ENCODE peak calls at places on chromosomes 13 and 19, in six cellular contexts. U is tibial nerve, X is lower leg skin, N is uterus, L is endodermal cell, Q is adrenal gland. I is an unnamed sample.

GRCh38 chr19:2613507-2614295 is 88.8 kb downstream of the GNG7 start:
- DNase-seq in U (no peak), X (no peak), N (no peak), L (peak; percentile 86), Q (no peak), I (peak; percentile 41)

GRCh38 chr13:32940601-32941000 is 75.6 kb upstream of the KL start:
- DNase-seq in U (no peak), X (no peak), N (no peak), L (no peak), Q (peak; percentile 59), I (no peak)

GRCh38 chr19:13741893-13742292 is 22.4 kb upstream of the MRI1 start:
- DNase-seq in U (no peak), X (no peak), N (no peak), L (no peak), Q (no peak), I (no peak)

GRCh38 chr19:34484328-34484727 is 2.8 kb downstream of the WTIP start:
- DNase-seq in U (no peak), X (no peak), N (no peak), L (no peak), Q (no peak), I (no peak)

GRCh38 chr13:67106502-67107057 is 123.6 kb downstream of the PCDH9 start:
- DNase-seq in U (no peak), X (no peak), N (no peak), L (no peak), Q (no peak), I (no peak)

GRCh38 chr19:42352216-42352892 is 26.9 kb downstream of the MEGF8 start:
- DNase-seq in U (no peak), X (no peak), N (no peak), L (no peak), Q (no peak), I (no peak)

GRCh38 chr13:81539643-81540150 is 1198.8 kb upstream of the SPRY2 start:
- DNase-seq in U (no peak), X (no peak), N (no peak), L (no peak), Q (no peak), I (no peak)

GRCh38 chr13:66933994-66934393 is 296.1 kb downstream of the PCDH9 start:
- DNase-seq in U (no peak), X (no peak), N (no peak), L (no peak), Q (no peak), I (no peak)

GRCh38 chr19:33472696-33473624 is 48.6 kb downstream of the PEPD start:
- DNase-seq in U (no peak), X (no peak), N (peak; percentile 23), L (peak; percentile 40), Q (peak; percentile 60), I (no peak)

GRCh38 chr19:43748205-43748594 is 6.6 kb downstream of the SMG9 start:
- DNase-seq in U (no peak), X (no peak), N (no peak), L (no peak), Q (no peak), I (no peak)

GRCh38 chr13:24196593-24197197 is 36.2 kb downstream of the SPATA13 start:
- DNase-seq in U (no peak), X (no peak), N (no peak), L (no peak), Q (no peak), I (no peak)

GRCh38 chr19:6232567-6232966 is 47.2 kb downstream of the MLLT1 start:
- DNase-seq in U (no peak), X (no peak), N (peak; percentile 48), L (no peak), Q (no peak), I (no peak)

GRCh38 chr19:18966304-18966703 is 25.3 kb upstream of the HOMER3 start:
- DNase-seq in U (no peak), X (no peak), N (no peak), L (no peak), Q (no peak), I (no peak)

GRCh38 chr13:91817250-91817649 is 418.8 kb downstream of the GPC5 start:
- DNase-seq in U (no peak), X (no peak), N (no peak), L (no peak), Q (no peak), I (no peak)

GRCh38 chr13:33260168-33261098 is 25.1 kb downstream of the STARD13 start:
- DNase-seq in U (no peak), X (no peak), N (no peak), L (no peak), Q (no peak), I (no peak)

GRCh38 chr13:74061939-74062595 is 72.1 kb downstream of the KLF12 start:
- DNase-seq in U (no peak), X (no peak), N (peak; percentile 20), L (no peak), Q (peak; percentile 60), I (no peak)

GRCh38 chr19:28905996-28906395 is 307.0 kb downstream of the UQCRFS1 start:
- DNase-seq in U (no peak), X (no peak), N (no peak), L (peak; percentile 12), Q (no peak), I (no peak)

GRCh38 chr13:36531746-36532486 is 99.6 kb downstream of the CCNA1 start:
- DNase-seq in U (no peak), X (no peak), N (no peak), L (no peak), Q (peak; percentile 57), I (no peak)

GRCh38 chr13:110258876-110259631 is 47.9 kb downstream of the COL4A1 start:
- DNase-seq in U (no peak), X (no peak), N (no peak), L (peak; percentile 17), Q (no peak), I (no peak)

GRCh38 chr19:1875646-1876493 is 9.4 kb downstream of the ABHD17A start:
- DNase-seq in U (peak; percentile 85), X (peak; percentile 90), N (peak; percentile 88), L (peak; percentile 97), Q (peak; percentile 96), I (peak; percentile 82)

GRCh38 chr19:30066781-30067759 is 125.0 kb downstream of the URI1 start:
- DNase-seq in U (no peak), X (no peak), N (no peak), L (peak; percentile 36), Q (peak; percentile 30), I (no peak)

GRCh38 chr19:55112781-55113569 is 4.5 kb downstream of the PPP1R12C start:
- DNase-seq in U (no peak), X (no peak), N (peak; percentile 42), L (peak; percentile 70), Q (no peak), I (no peak)

GRCh38 chr13:73335226-73335625 is 276.4 kb downstream of the KLF5 start:
- DNase-seq in U (no peak), X (no peak), N (no peak), L (no peak), Q (no peak), I (no peak)

DNA sequence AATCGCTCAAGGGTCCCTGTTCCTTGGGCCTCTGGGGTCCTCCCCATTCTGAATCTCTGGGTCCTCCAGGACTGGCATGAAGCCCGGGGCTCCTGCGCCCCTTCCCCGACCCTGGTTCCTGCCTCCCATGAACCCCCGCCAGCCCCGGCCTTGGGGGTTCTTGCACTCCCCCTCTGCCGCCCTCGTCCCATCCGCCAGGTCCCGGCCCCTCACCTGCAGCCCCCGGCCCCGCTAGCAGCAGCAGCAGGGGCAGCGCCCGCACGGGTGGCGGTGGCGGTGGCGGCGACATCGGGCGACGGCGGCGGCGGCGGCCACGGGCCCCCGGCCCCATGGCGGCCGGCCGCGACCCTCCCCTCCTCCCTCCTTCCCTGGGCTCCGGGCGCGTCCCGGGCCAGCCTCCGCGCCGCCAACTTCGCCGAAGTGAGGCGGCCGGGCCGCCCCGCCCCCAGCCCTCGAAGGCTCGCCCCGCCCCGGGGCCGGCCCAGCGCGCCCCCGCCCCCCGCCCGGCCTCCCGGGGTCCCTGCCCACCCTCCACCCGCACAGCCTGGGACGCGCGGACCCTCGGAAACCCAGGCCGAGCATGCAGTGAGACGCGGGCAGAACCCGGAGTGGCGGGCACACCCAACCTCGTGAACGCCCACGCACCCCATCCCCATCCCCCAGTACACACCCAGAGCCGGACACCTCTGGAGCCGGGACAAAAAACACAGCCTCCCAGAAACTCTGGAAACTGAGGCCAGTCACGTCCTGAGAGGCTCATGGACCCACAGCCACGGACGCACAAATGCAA is at the start of gene NOTCH3:
- DNase-seq in U (no peak), X (no peak), N (no peak), L (peak; percentile 82), Q (no peak), I (no peak)
- H3K4me3 ChIP-seq in U (peak within 1 kb of the TSS; percentile 37), X (peak within 1 kb of the TSS; percentile 50), N (peak within 1 kb of the TSS; percentile 55), L (peak within 1 kb of the TSS; percentile 88), Q (no peak within 1 kb of the TSS), I (peak within 1 kb of the TSS; percentile 37)

DNA sequence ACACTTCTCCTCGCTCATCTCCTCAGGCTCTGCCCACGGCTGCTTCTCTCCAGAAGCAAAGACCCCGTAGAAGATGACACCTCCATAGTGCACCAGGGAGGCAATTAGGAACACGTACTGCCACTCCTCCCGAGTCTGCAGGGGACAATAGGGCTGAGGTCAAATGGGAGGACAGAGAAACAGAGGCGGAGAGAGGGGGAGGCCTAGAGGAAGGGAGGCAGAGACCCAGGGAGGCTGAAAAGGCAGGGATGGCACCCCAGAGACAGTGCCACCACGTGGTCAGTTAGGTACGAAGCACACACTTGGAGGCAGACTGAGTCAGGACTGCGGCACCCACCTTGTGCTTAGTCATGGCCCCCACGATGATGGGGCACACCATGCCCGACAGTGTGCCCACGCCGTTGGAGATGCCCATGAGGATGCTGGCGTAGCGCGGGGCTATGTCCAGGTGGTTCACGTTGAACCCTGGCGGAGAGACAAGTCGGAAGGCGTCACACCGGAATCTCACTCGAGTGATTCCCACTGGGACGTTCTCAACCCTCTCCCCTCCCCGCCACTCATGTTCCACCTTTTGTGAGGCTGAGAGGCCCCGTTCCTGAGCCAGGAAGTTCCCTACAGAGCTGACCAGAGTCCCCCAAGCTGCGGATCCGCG is 5.6 kb downstream of the GFY start:
- DNase-seq in U (no peak), X (no peak), N (no peak), L (no peak), Q (no peak), I (no peak)
- H3K4me3 ChIP-seq in U (no peak overlapping the region), X (no peak overlapping the region), N (no peak overlapping the region), L (no peak overlapping the region), Q (no peak overlapping the region), I (no peak overlapping the region)

DNA sequence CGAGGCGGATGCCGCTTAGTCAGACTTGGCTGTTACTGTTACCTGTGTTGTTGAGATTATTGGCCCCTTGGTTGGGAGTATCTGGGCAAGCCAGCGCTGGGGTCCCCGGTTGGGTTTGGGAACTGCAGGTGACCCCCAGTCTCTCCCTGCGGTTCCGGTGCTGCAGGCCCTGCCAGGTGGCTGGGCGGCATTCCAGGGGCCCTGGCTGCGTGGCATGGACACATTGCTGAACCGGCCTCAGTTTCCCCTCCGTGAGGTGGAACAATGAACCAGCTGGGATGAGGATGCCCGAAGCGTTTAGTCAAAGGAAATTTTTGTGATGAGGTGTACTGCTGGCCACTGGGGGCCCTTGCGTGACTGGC is 538 bp downstream of the B3GNT3 start:
- DNase-seq in U (no peak), X (no peak), N (no peak), L (no peak), Q (no peak), I (no peak)
- H3K4me3 ChIP-seq in U (peak overlapping the region; percentile 28), X (no peak overlapping the region), N (no peak overlapping the region), L (peak overlapping the region; percentile 66), Q (no peak overlapping the region), I (peak overlapping the region; percentile 48)

DNA sequence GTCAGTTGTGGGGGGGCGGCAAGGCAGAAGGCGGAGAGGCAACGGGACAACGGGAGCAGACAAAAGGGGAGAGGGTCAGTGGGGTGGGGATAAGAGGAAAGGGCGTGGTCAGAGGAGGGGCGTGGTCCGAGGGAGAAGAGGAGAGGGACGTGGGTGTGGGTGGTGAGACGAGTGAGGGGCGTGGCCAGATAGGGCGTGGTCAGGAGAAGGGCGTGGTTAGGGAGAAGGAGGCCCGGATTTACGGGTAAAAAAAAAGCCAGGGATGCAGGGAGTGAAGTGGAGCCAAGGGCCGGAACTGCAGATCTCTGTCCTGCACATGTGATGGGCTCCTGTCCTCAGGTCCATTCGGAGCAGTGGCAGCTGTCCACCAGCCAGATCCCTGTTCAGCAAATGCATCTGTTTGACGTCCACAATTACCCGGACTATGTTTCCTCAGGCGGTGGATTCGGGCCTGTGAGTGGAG is 21.5 kb downstream of the CPT1C start:
- DNase-seq in U (no peak), X (no peak), N (peak; percentile 93), L (peak; percentile 95), Q (no peak), I (no peak)
- H3K4me3 ChIP-seq in U (no peak overlapping the region), X (no peak overlapping the region), N (peak overlapping the region; percentile 19), L (no peak overlapping the region), Q (no peak overlapping the region), I (no peak overlapping the region)